ENCODE peak calls at places on chromosomes 4 and X, in four cellular contexts. U is endodermal cell, W is stomach, Q is tibial nerve. J is an unnamed sample.

GRCh38 chr4:19580090-19580489 is 671.6 kb upstream of the SLIT2 start:
- DNase-seq in U (no peak), Q (no peak), W (no peak), J (no peak)

GRCh38 chrX:10486373-10486772 is 134.0 kb downstream of the MID1 start:
- DNase-seq in W (no peak), Q (peak), U (no peak), J (no peak)

GRCh38 chrX:155215443-155216178 is 649 bp upstream of the VBP1 start:
- DNase-seq in Q (no peak), W (no peak), U (no peak), J (no peak)

GRCh38 chrX:10512258-10512657 is 108.1 kb downstream of the MID1 start:
- DNase-seq in U (no peak), W (no peak), Q (no peak), J (no peak)

GRCh38 chr4:22720091-22720490 is 27.4 kb downstream of the GBA3 start:
- DNase-seq in U (no peak), W (no peak), Q (no peak), J (no peak)

GRCh38 chrX:123803331-123803983 is 56.4 kb upstream of the XIAP start:
- DNase-seq in W (no peak), Q (peak), U (peak), J (no peak)

GRCh38 chr4:3676196-3676595 is 90.0 kb upstream of the ADRA2C start:
- DNase-seq in U (no peak), Q (no peak), W (no peak), J (peak)

GRCh38 chrX:39261446-39262147 is 460.3 kb downstream of the MID1IP1 start:
- DNase-seq in Q (peak), W (no peak), U (peak), J (no peak)

GRCh38 chr4:174702974-174703478 is 126.0 kb downstream of the GLRA3 start:
- DNase-seq in Q (no peak), W (no peak), U (no peak), J (no peak)

GRCh38 chrX:149504226-149504914 is 736 bp downstream of the IDS start:
- DNase-seq in U (peak), W (no peak), Q (no peak), J (no peak)

GRCh38 chrX:49186125-49187027 is at the start of gene PRICKLE3:
- DNase-seq in Q (peak), U (peak), W (peak), J (peak)

GRCh38 chr4:121199742-121200561 is 35.8 kb upstream of the TNIP3 start:
- DNase-seq in Q (no peak), U (no peak), W (no peak), J (no peak)
- TF ChIP-seq CTCF in Q (no peak), U (peak), W (no peak), J (no peak)

DNA sequence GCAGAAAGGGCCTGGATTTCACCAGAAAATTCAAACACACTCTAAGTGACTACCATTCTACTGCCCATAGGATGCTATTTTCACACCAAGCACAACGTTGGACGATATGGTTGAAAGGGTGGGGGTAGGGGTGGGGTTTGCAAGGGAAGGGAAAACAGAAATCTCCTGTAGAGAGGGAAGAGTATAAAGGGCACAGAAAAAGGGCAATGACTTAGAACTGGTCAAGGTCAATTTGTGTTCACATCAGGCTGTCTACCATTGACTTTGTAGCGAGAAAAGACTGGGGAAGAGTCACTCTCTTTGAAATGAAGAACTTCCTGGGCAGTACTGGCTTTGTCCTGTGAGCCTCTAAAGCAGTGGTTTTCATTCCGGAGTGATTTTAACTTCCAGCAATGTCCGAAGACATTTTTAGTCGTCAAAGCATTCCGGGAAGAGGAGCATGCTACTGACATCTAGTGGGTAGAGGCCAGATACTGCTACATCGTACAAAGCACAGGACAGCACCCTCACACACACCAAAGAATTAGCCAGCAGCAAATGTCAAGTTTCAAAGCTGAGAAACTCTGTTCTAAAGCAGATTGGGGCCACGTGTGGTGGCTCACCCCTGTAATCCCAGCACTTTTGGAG is 48.4 kb upstream of the SLC7A3 start:
- DNase-seq in Q (no peak), W (no peak), U (peak), J (no peak)
- TF ChIP-seq CTCF in Q (no peak), W (no peak), U (peak), J (no peak)

DNA sequence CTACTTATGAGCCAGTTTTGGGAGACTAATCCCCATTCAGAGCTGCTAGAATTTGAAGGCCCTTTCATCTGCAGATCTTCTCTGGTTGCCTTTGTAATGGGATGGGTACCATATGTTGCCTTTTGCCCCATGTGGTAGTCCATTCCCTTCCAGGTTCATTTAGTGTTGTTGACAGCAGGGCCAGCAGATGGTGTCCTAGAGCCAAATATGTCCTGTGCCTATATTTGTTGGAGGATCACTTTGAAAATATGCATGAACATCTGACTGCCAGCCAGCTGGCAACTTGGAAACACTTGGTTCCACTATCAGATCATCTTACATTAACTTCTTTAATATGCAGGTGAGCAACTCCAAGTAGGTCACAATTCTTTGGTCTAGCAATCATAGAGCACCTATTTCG is 30.4 kb downstream of the CFAP299 start:
- DNase-seq in Q (peak), W (peak), U (peak), J (no peak)
- TF ChIP-seq CTCF in Q (peak), W (peak), U (peak), J (peak)

GRCh38 chr4:148704291-148704690 is 262.1 kb upstream of the NR3C2 start:
- DNase-seq in U (no peak), Q (no peak), W (no peak), J (no peak)
- TF ChIP-seq CTCF in U (peak), Q (no peak), W (no peak), J (no peak)